ENCODE peak calls at places on chromosomes 4 and X, in nine cellular contexts. N is Ammon's horn, V is choroid plexus epithelial cell, O is omental fat pad, E is OCI-M1, W is NCI-H774, L is astrocyte, S is endothelial cell, G is caudate nucleus. D is an unnamed sample.

GRCh38 chr4:147340547-147341225 is 140.2 kb upstream of the EDNRA start:
- DNase-seq in N (no peak), V (peak), O (no peak), E (no peak), W (no peak), L (peak), S (no peak), G (no peak), D (no peak)

GRCh38 chr4:154838694-154839093 is 57.6 kb downstream of the RBM46 start:
- DNase-seq in N (no peak), V (no peak), O (no peak), E (no peak), W (no peak), L (no peak), S (no peak), G (no peak), D (no peak)

GRCh38 chr4:124666496-124666895 is 46.0 kb downstream of the ANKRD50 start:
- DNase-seq in N (no peak), V (no peak), O (no peak), E (no peak), W (no peak), L (no peak), S (no peak), G (no peak), D (no peak)

GRCh38 chr4:152585036-152585439 is 49.1 kb upstream of the FBXW7 start:
- DNase-seq in N (no peak), V (peak), O (no peak), E (peak), W (no peak), L (no peak), S (no peak), G (no peak), D (peak)

GRCh38 chr4:152920768-152921167 is 15.4 kb upstream of the FHDC1 start:
- DNase-seq in N (no peak), V (no peak), O (no peak), E (peak), W (no peak), L (peak), S (no peak), G (no peak), D (peak)

GRCh38 chr4:11467931-11468330 is 39.2 kb upstream of the HS3ST1 start:
- DNase-seq in N (no peak), V (no peak), O (no peak), E (no peak), W (no peak), L (no peak), S (no peak), G (no peak), D (no peak)

GRCh38 chr4:141646969-141647368 is 10.6 kb downstream of the IL15 start:
- DNase-seq in N (no peak), V (peak), O (no peak), E (no peak), W (no peak), L (peak), S (no peak), G (no peak), D (no peak)

GRCh38 chr4:6900181-6900812 is 9.3 kb upstream of the TBC1D14 start:
- DNase-seq in N (no peak), V (no peak), O (no peak), E (no peak), W (no peak), L (no peak), S (no peak), G (no peak), D (no peak)

GRCh38 chr4:22356996-22357596 is 158.8 kb downstream of the ADGRA3 start:
- DNase-seq in N (peak), V (peak), O (no peak), E (peak), W (peak), L (peak), S (no peak), G (no peak), D (peak)

GRCh38 chr4:184503869-184504300 is 29.5 kb upstream of the IRF2 start:
- DNase-seq in N (peak), V (peak), O (no peak), E (no peak), W (no peak), L (peak), S (no peak), G (no peak), D (peak)

GRCh38 chr4:169115897-169116254 is 105.8 kb upstream of the CBR4 start:
- DNase-seq in N (peak), V (peak), O (no peak), E (peak), W (no peak), L (peak), S (no peak), G (no peak), D (peak)

GRCh38 chrX:119235872-119236598 is at the start of gene PGRMC1:
- DNase-seq in N (peak), V (peak), O (peak), E (peak), W (peak), L (peak), S (peak), G (peak), D (peak)

GRCh38 chrX:40012039-40012799 is 85.5 kb downstream of the BCOR start:
- DNase-seq in N (no peak), V (peak), O (no peak), E (no peak), W (peak), L (peak), S (peak), G (no peak), D (no peak)

GRCh38 chr4:37889849-37890500 is 909 bp upstream of the TBC1D1 start:
- DNase-seq in N (peak), V (no peak), O (no peak), E (no peak), W (no peak), L (no peak), S (peak), G (no peak), D (no peak)

GRCh38 chr4:128517739-128518510 is 230.3 kb upstream of the PGRMC2 start:
- DNase-seq in N (peak), V (peak), O (no peak), E (peak), W (no peak), L (peak), S (no peak), G (no peak), D (peak)

GRCh38 chr4:108852691-108853090 is 89.8 kb upstream of the ETNPPL start:
- DNase-seq in N (no peak), V (no peak), O (no peak), E (peak), W (no peak), L (no peak), S (no peak), G (no peak), D (no peak)

GRCh38 chrX:69387559-69388487 is 116.3 kb upstream of the NALF2 start:
- DNase-seq in N (peak), V (peak), O (no peak), E (peak), W (no peak), L (no peak), S (peak), G (no peak), D (no peak)

GRCh38 chrX:47223476-47224250 is 5.2 kb downstream of the CDK16 start:
- DNase-seq in N (no peak), V (no peak), O (no peak), E (no peak), W (no peak), L (no peak), S (no peak), G (no peak), D (no peak)

GRCh38 chr4:99723555-99724450 is 66.2 kb upstream of the C4orf54 start:
- DNase-seq in N (peak), V (peak), O (no peak), E (peak), W (no peak), L (peak), S (no peak), G (no peak), D (peak)

GRCh38 chr4:93828830-93829530 is 427 bp downstream of the ATOH1 start:
- DNase-seq in N (no peak), V (no peak), O (no peak), E (no peak), W (no peak), L (no peak), S (peak), G (no peak), D (no peak)

GRCh38 chr4:117134386-117134785 is 49.0 kb upstream of the TRAM1L1 start:
- DNase-seq in N (peak), V (peak), O (no peak), E (peak), W (peak), L (peak), S (no peak), G (no peak), D (peak)